ENCODE peak calls at places on chromosome 16, in nine cellular contexts. V is CD8-positive, alpha-beta T cell; E is M059J; W is HuH-7; S is tibial nerve; U is ovary; J is stimulated activated CD4-positive, alpha-beta T cell treated with anti-CD3 and anti-CD28 coated beads, Interleukin-4, amount 100 ng/mL, for 48 hours; D is NCI-H1105; G is GM19239. I is an unnamed sample.

GRCh38 chr16:5722220-5722619 is 624.6 kb upstream of the EEF2KMT start:
- DNase-seq in V (no peak), E (no peak), W (no peak), S (no peak), U (no peak), J (no peak), D (no peak), G (no peak), I (no peak)

GRCh38 chr16:4056161-4057105 is 59.8 kb downstream of the ADCY9 start:
- DNase-seq in V (no peak), E (no peak), W (no peak), S (no peak), U (no peak), J (no peak), D (no peak), G (no peak), I (no peak)

GRCh38 chr16:69109486-69110270 is 4.2 kb downstream of the HAS3 start:
- DNase-seq in V (no peak), E (no peak), W (no peak), S (no peak), U (no peak), J (no peak), D (no peak), G (no peak), I (no peak)

GRCh38 chr16:27920391-27920891 is 143.1 kb downstream of the GSG1L start:
- DNase-seq in V (no peak), E (peak; percentile 9), W (peak; percentile 36), S (no peak), U (no peak), J (no peak), D (peak; percentile 87), G (no peak), I (peak; percentile 4)

GRCh38 chr16:63981639-63982038 is 1140.2 kb downstream of the CDH11 start:
- DNase-seq in V (no peak), E (no peak), W (peak; percentile 27), S (no peak), U (no peak), J (no peak), D (no peak), G (no peak), I (peak; percentile 1)

GRCh38 chr16:67184453-67185002 is 765 bp upstream of the MATCAP1 start:
- DNase-seq in V (no peak), E (no peak), W (no peak), S (no peak), U (no peak), J (no peak), D (no peak), G (no peak), I (peak; percentile 62)

GRCh38 chr16:23031508-23032098 is 117.6 kb downstream of the USP31 start:
- DNase-seq in V (no peak), E (no peak), W (no peak), S (no peak), U (no peak), J (no peak), D (no peak), G (no peak), I (no peak)

GRCh38 chr16:80260906-80261311 is 279.9 kb upstream of the DYNLRB2 start:
- DNase-seq in V (no peak), E (no peak), W (no peak), S (no peak), U (no peak), J (no peak), D (no peak), G (no peak), I (peak; percentile 28)

GRCh38 chr16:70687172-70687531 is 1.3 kb upstream of the MTSS2 start:
- DNase-seq in V (no peak), E (peak; percentile 62), W (peak; percentile 56), S (no peak), U (peak; percentile 42), J (no peak), D (no peak), G (no peak), I (no peak)

GRCh38 chr16:77807-78443 is at the start of gene MPG:
- DNase-seq in V (peak; percentile 90), E (peak; percentile 74), W (peak; percentile 96), S (peak; percentile 80), U (peak; percentile 93), J (peak; percentile 80), D (peak; percentile 43), G (peak; percentile 99), I (peak; percentile 90)

GRCh38 chr16:86549076-86549892 is 5.8 kb downstream of the MTHFSD start:
- DNase-seq in V (no peak), E (no peak), W (no peak), S (no peak), U (no peak), J (no peak), D (no peak), G (no peak), I (no peak)

GRCh38 chr16:83233153-83233552 is 574.6 kb upstream of the HSBP1 start:
- DNase-seq in V (no peak), E (no peak), W (no peak), S (no peak), U (no peak), J (no peak), D (no peak), G (no peak), I (peak; percentile 14)

GRCh38 chr16:66507731-66508239 is 42.1 kb downstream of the TK2 start:
- DNase-seq in V (no peak), E (no peak), W (no peak), S (no peak), U (peak; percentile 5), J (no peak), D (no peak), G (no peak), I (no peak)

GRCh38 chr16:85286970-85287814 is 174.9 kb upstream of the CIBAR2 start:
- DNase-seq in V (no peak), E (peak; percentile 60), W (no peak), S (peak; percentile 37), U (no peak), J (no peak), D (no peak), G (no peak), I (no peak)